ENCODE peak calls at places on chromosome 21, in nine cellular contexts. U is ovary, E is mucosa of descending colon, C is cardiac muscle cell, J is Daoy, O is myocyte, V is fibroblast of lung, L is fibroblast of villous mesenchyme, K is ACHN. H is an unnamed sample.
A peak's percentile ranks its signal among the peaks of the same experiment; 100 is the strongest.

GRCh38 chr21:43985690-43986251 is 26.3 kb upstream of the TRAPPC10 start:
- DNase-seq in E (no peak), C (no peak), K (no peak), O (no peak), L (no peak), U (peak; percentile 39), J (no peak), V (no peak), H (no peak)

GRCh38 chr21:14875704-14876364 is 189.0 kb downstream of the NRIP1 start:
- DNase-seq in K (peak; percentile 40), C (no peak), O (no peak), V (no peak), J (peak; percentile 5), E (no peak), L (peak; percentile 40), U (no peak), H (peak; percentile 42)

GRCh38 chr21:29287383-29287782 is 11.3 kb upstream of the BACH1 start:
- DNase-seq in K (no peak), U (no peak), O (peak; percentile 48), J (no peak), L (peak; percentile 39), E (no peak), V (no peak), C (no peak), H (no peak)

GRCh38 chr21:34722684-34723300 is 54.0 kb downstream of the CLIC6 start:
- DNase-seq in C (no peak), V (no peak), K (no peak), O (no peak), L (no peak), U (no peak), J (peak; percentile 26), E (peak; percentile 34), H (no peak)

GRCh38 chr21:29078884-29079765 is 5.7 kb upstream of the CCT8 start:
- DNase-seq in O (no peak), J (no peak), E (no peak), K (no peak), V (no peak), L (no peak), C (no peak), U (no peak), H (no peak)

GRCh38 chr21:31346256-31346821 is 2.3 kb upstream of the TIAM1 start:
- DNase-seq in J (no peak), V (no peak), O (no peak), C (no peak), E (no peak), L (no peak), K (no peak), U (no peak), H (no peak)

GRCh38 chr21:29149771-29150425 is 19.5 kb downstream of the MAP3K7CL start:
- DNase-seq in E (no peak), U (no peak), V (peak; percentile 59), K (no peak), J (peak; percentile 50), O (no peak), C (no peak), L (no peak), H (no peak)

GRCh38 chr21:21179619-21180336 is 181.6 kb downstream of the NCAM2 start:
- DNase-seq in O (peak; percentile 47), E (no peak), K (no peak), C (no peak), V (no peak), L (no peak), U (no peak), J (no peak), H (no peak)

GRCh38 chr21:36471254-36471723 is 8.6 kb downstream of the CLDN14 start:
- DNase-seq in U (no peak), E (no peak), C (no peak), O (no peak), V (no peak), K (no peak), J (peak; percentile 94), L (peak; percentile 30), H (no peak)

GRCh38 chr21:38661296-38662223 is 144.2 kb upstream of the ETS2 start:
- DNase-seq in C (peak; percentile 42), O (no peak), V (peak; percentile 80), E (peak; percentile 58), U (peak; percentile 47), K (no peak), L (peak; percentile 81), J (peak; percentile 71), H (peak; percentile 85)

GRCh38 chr21:42109473-42109872 is 38.4 kb downstream of the UMODL1 start:
- DNase-seq in K (no peak), U (no peak), L (no peak), O (no peak), V (no peak), J (no peak), C (no peak), E (peak; percentile 26), H (no peak)

GRCh38 chr21:25732091-25732760 is 2.5 kb downstream of the ATP5PF start:
- DNase-seq in J (no peak), E (no peak), O (no peak), U (no peak), C (no peak), L (peak; percentile 13), K (no peak), V (no peak), H (no peak)

GRCh38 chr21:15755125-15755524 is 25.3 kb downstream of the USP25 start:
- DNase-seq in U (no peak), K (peak; percentile 18), E (no peak), L (no peak), O (no peak), C (no peak), J (no peak), V (no peak), H (no peak)

GRCh38 chr21:43020177-43020576 is 45.8 kb downstream of the PKNOX1 start:
- DNase-seq in U (no peak), E (no peak), C (no peak), K (no peak), O (no peak), J (no peak), V (no peak), L (no peak), H (no peak)

GRCh38 chr21:43903451-43904091 is 38.5 kb downstream of the AGPAT3 start:
- DNase-seq in C (no peak), J (no peak), U (peak; percentile 37), E (peak; percentile 59), V (peak; percentile 53), L (peak; percentile 38), K (no peak), O (peak; percentile 53), H (no peak)

GRCh38 chr21:45018131-45019075 is 56.0 kb upstream of the ADARB1 start:
- DNase-seq in L (no peak), E (peak; percentile 26), C (no peak), J (no peak), K (no peak), U (peak; percentile 42), O (no peak), V (no peak), H (peak; percentile 47)

GRCh38 chr21:44407493-44407892 is 47.8 kb upstream of the LRRC3 start:
- DNase-seq in K (no peak), J (no peak), O (no peak), L (no peak), U (no peak), E (no peak), V (no peak), C (no peak), H (no peak)

GRCh38 chr21:17454315-17455027 is 58.4 kb upstream of the CXADR start:
- DNase-seq in U (peak; percentile 76), C (peak; percentile 41), L (peak; percentile 91), V (peak; percentile 88), O (peak; percentile 25), K (peak; percentile 73), E (no peak), J (peak; percentile 95), H (peak; percentile 79)

GRCh38 chr21:44869860-44870747 is 3.4 kb downstream of the PTTG1IP start:
- DNase-seq in K (peak; percentile 96), O (peak; percentile 91), V (peak; percentile 88), E (peak; percentile 25), L (peak; percentile 98), U (peak; percentile 59), J (peak; percentile 95), C (no peak), H (peak; percentile 96)

GRCh38 chr21:22536511-22536910 is 1538.3 kb downstream of the NCAM2 start:
- DNase-seq in V (peak; percentile 67), L (no peak), C (no peak), K (peak; percentile 8), E (no peak), O (no peak), J (no peak), U (no peak), H (no peak)

GRCh38 chr21:36929622-36930021 is 36.8 kb downstream of the HLCS start:
- DNase-seq in E (no peak), C (no peak), L (no peak), J (peak; percentile 70), U (no peak), O (peak; percentile 17), V (no peak), K (peak; percentile 22), H (no peak)

GRCh38 chr21:31710586-31710985 is 21.3 kb downstream of the SCAF4 start:
- DNase-seq in K (no peak), J (no peak), V (peak; percentile 57), U (no peak), E (no peak), L (peak; percentile 41), O (peak; percentile 17), C (no peak), H (peak; percentile 86)

GRCh38 chr21:39004776-39005605 is 178.3 kb downstream of the PSMG1 start:
- DNase-seq in J (peak; percentile 35), E (no peak), C (no peak), K (no peak), O (peak; percentile 10), V (peak; percentile 81), U (peak; percentile 60), L (peak; percentile 60), H (no peak)

GRCh38 chr21:41816583-41817165 is 49.8 kb upstream of the RIPK4 start:
- DNase-seq in L (peak; percentile 57), E (peak; percentile 77), J (peak; percentile 77), K (peak; percentile 55), V (peak; percentile 56), C (peak; percentile 64), U (peak; percentile 78), O (peak; percentile 54), H (peak; percentile 77)

GRCh38 chr21:31213787-31214186 is 130.3 kb downstream of the TIAM1 start:
- DNase-seq in V (no peak), E (no peak), O (peak; percentile 30), K (peak; percentile 15), C (no peak), J (no peak), U (no peak), L (no peak), H (no peak)

GRCh38 chr21:41529769-41530168 is 21.8 kb upstream of the TMPRSS2 start:
- DNase-seq in V (no peak), L (no peak), K (no peak), J (no peak), E (no peak), O (no peak), C (no peak), U (no peak), H (no peak)

GRCh38 chr21:46284077-46284644 is 1.2 kb downstream of the MCM3AP start:
- DNase-seq in J (no peak), O (no peak), K (no peak), V (no peak), L (no peak), E (peak; percentile 51), U (no peak), C (no peak), H (no peak)

GRCh38 chr21:44658913-44659595 is 1.3 kb downstream of the KRTAP12-3 start:
- DNase-seq in U (no peak), V (no peak), K (no peak), E (no peak), J (peak; percentile 65), C (no peak), L (no peak), O (no peak), H (no peak)

GRCh38 chr21:42149656-42150457 is 69.1 kb upstream of the ABCG1 start:
- DNase-seq in U (peak; percentile 11), C (no peak), O (no peak), J (no peak), V (no peak), L (no peak), E (peak; percentile 16), K (no peak), H (no peak)

GRCh38 chr21:32336711-32337110 is 38.1 kb downstream of the MRAP start:
- DNase-seq in V (no peak), C (no peak), J (no peak), L (no peak), O (peak; percentile 79), K (peak; percentile 20), E (no peak), U (no peak), H (peak; percentile 18)

GRCh38 chr21:45379171-45379900 is 25.6 kb upstream of the COL18A1 start:
- DNase-seq in E (no peak), C (no peak), U (peak; percentile 31), L (no peak), V (no peak), K (no peak), O (no peak), J (no peak), H (no peak)

H was measured in adipocyte.